ENCODE peak calls at places on chromosomes 12 and 14, in six cellular contexts. One of them, this sample, is unnamed.

GRCh38 chr12:93784339-93785086 is 107.3 kb downstream of the CRADD start:
- DNase-seq in astrocyte: peak
- DNase-seq in dorsolateral prefrontal cortex: no peak
- DNase-seq in fibroblast of pulmonary artery: peak
- DNase-seq in cardiac muscle cell: peak
- DNase-seq in lung: no peak
- DNase-seq in this sample: peak

GRCh38 chr12:19129486-19130223 is at the start of gene PLEKHA5:
- DNase-seq in astrocyte: peak
- DNase-seq in cardiac muscle cell: peak
- DNase-seq in dorsolateral prefrontal cortex: peak
- DNase-seq in lung: peak
- DNase-seq in fibroblast of pulmonary artery: peak
- DNase-seq in this sample: peak

GRCh38 chr12:6323340-6323994 is 13.0 kb downstream of the PLEKHG6 start:
- DNase-seq in dorsolateral prefrontal cortex: no peak
- DNase-seq in lung: peak
- DNase-seq in fibroblast of pulmonary artery: peak
- DNase-seq in cardiac muscle cell: peak
- DNase-seq in astrocyte: peak
- DNase-seq in this sample: peak

GRCh38 chr14:33774866-33775519 is 175.9 kb downstream of the EGLN3 start:
- DNase-seq in cardiac muscle cell: no peak
- DNase-seq in astrocyte: no peak
- DNase-seq in fibroblast of pulmonary artery: no peak
- DNase-seq in dorsolateral prefrontal cortex: no peak
- DNase-seq in lung: no peak
- DNase-seq in this sample: peak

GRCh38 chr12:132495629-132496207 is 5.8 kb downstream of the FBRSL1 start:
- DNase-seq in cardiac muscle cell: no peak
- DNase-seq in astrocyte: no peak
- DNase-seq in dorsolateral prefrontal cortex: no peak
- DNase-seq in fibroblast of pulmonary artery: no peak
- DNase-seq in lung: no peak
- DNase-seq in this sample: no peak

GRCh38 chr12:59736786-59737185 is 141.0 kb downstream of the SLC16A7 start:
- DNase-seq in dorsolateral prefrontal cortex: no peak
- DNase-seq in astrocyte: peak
- DNase-seq in fibroblast of pulmonary artery: peak
- DNase-seq in lung: no peak
- DNase-seq in cardiac muscle cell: peak
- DNase-seq in this sample: peak

GRCh38 chr12:67299526-67299925 is 30.4 kb downstream of the CAND1 start:
- DNase-seq in astrocyte: no peak
- DNase-seq in lung: no peak
- DNase-seq in fibroblast of pulmonary artery: no peak
- DNase-seq in dorsolateral prefrontal cortex: no peak
- DNase-seq in cardiac muscle cell: no peak
- DNase-seq in this sample: no peak

GRCh38 chr14:102189858-102190257 is 50.2 kb downstream of the WDR20 start:
- DNase-seq in cardiac muscle cell: no peak
- DNase-seq in lung: no peak
- DNase-seq in astrocyte: no peak
- DNase-seq in fibroblast of pulmonary artery: no peak
- DNase-seq in dorsolateral prefrontal cortex: no peak
- DNase-seq in this sample: no peak

GRCh38 chr12:52798671-52799497 is 3.0 kb upstream of the KRT3 start:
- DNase-seq in fibroblast of pulmonary artery: no peak
- DNase-seq in lung: peak
- DNase-seq in dorsolateral prefrontal cortex: no peak
- DNase-seq in astrocyte: peak
- DNase-seq in cardiac muscle cell: no peak
- DNase-seq in this sample: peak

GRCh38 chr12:81863406-81863805 is 104.3 kb upstream of the PPFIA2 start:
- DNase-seq in astrocyte: peak
- DNase-seq in dorsolateral prefrontal cortex: no peak
- DNase-seq in cardiac muscle cell: no peak
- DNase-seq in fibroblast of pulmonary artery: no peak
- DNase-seq in lung: no peak
- DNase-seq in this sample: no peak

GRCh38 chr12:113819495-113819894 is 146.6 kb downstream of the RBM19 start:
- DNase-seq in cardiac muscle cell: no peak
- DNase-seq in lung: no peak
- DNase-seq in fibroblast of pulmonary artery: no peak
- DNase-seq in dorsolateral prefrontal cortex: no peak
- DNase-seq in astrocyte: no peak
- DNase-seq in this sample: no peak

GRCh38 chr12:188910-189621 is 24.9 kb downstream of the SLC6A12 start:
- DNase-seq in lung: no peak
- DNase-seq in fibroblast of pulmonary artery: peak
- DNase-seq in dorsolateral prefrontal cortex: peak
- DNase-seq in astrocyte: peak
- DNase-seq in cardiac muscle cell: peak
- DNase-seq in this sample: peak

GRCh38 chr12:54561164-54561563 is 11.8 kb downstream of the PDE1B start:
- DNase-seq in cardiac muscle cell: peak
- DNase-seq in lung: no peak
- DNase-seq in astrocyte: no peak
- DNase-seq in fibroblast of pulmonary artery: no peak
- DNase-seq in dorsolateral prefrontal cortex: no peak
- DNase-seq in this sample: no peak

GRCh38 chr12:6790496-6791150 is 1.3 kb downstream of the CD4 start:
- DNase-seq in lung: no peak
- DNase-seq in cardiac muscle cell: no peak
- DNase-seq in dorsolateral prefrontal cortex: no peak
- DNase-seq in astrocyte: no peak
- DNase-seq in fibroblast of pulmonary artery: no peak
- DNase-seq in this sample: no peak

DNA sequence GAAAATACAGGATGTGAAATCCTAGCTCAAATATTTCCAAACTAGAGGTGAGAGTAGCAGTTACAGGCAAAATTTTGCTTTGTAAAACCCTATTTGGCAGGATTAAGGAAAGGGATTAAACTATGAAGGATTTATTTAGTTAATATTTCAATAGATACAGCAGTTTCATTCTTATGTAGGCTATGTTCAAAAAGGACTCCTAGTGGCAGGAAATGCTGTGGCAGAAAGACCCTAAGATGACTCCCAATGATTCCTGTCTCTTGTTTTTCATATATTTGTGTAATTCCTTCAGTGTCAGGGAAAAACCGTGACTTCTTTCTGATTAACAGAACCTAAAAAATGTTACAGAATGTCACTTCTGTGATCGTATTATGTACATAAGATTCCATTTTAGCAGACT is 299.5 kb upstream of the RPL10L start:
- DNase-seq in lung: no peak
- DNase-seq in astrocyte: no peak
- DNase-seq in dorsolateral prefrontal cortex: no peak
- DNase-seq in cardiac muscle cell: no peak
- DNase-seq in fibroblast of pulmonary artery: no peak
- DNase-seq in this sample: no peak
- TF ChIP-seq CTCF in lung: no peak
- TF ChIP-seq CTCF in astrocyte: no peak
- TF ChIP-seq CTCF in dorsolateral prefrontal cortex: no peak
- TF ChIP-seq CTCF in cardiac muscle cell: no peak
- TF ChIP-seq CTCF in fibroblast of pulmonary artery: no peak
- TF ChIP-seq CTCF in this sample: no peak

GRCh38 chr14:105167303-105168092 is 1.1 kb downstream of the JAG2 start:
- DNase-seq in astrocyte: no peak
- DNase-seq in dorsolateral prefrontal cortex: no peak
- DNase-seq in cardiac muscle cell: no peak
- DNase-seq in fibroblast of pulmonary artery: no peak
- DNase-seq in lung: no peak
- DNase-seq in this sample: no peak
- TF ChIP-seq CTCF in astrocyte: no peak
- TF ChIP-seq CTCF in dorsolateral prefrontal cortex: no peak
- TF ChIP-seq CTCF in cardiac muscle cell: no peak
- TF ChIP-seq CTCF in fibroblast of pulmonary artery: no peak
- TF ChIP-seq CTCF in lung: no peak
- TF ChIP-seq CTCF in this sample: no peak

DNA sequence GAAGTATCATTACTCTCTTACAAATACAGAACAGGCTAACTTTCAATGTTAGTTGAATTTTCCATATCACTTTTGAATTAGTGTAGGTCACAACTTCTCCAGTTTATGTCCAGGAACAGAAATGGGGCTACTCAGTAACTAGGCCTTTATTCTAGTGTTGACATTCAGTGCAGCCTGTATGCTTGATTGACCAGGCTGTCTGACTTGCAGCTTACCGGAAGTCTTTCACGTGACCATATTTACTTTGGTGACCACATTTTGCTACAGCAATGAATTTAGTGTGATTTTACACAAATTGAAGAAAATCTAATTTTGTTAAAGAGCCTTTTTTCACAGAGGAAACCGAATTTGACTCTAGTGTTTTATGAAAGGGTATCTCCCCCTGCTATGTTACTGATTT is 12.4 kb downstream of the MTERF2 start:
- DNase-seq in dorsolateral prefrontal cortex: no peak
- DNase-seq in cardiac muscle cell: no peak
- DNase-seq in lung: no peak
- DNase-seq in astrocyte: no peak
- DNase-seq in fibroblast of pulmonary artery: no peak
- DNase-seq in this sample: no peak
- TF ChIP-seq CTCF in dorsolateral prefrontal cortex: no peak
- TF ChIP-seq CTCF in cardiac muscle cell: no peak
- TF ChIP-seq CTCF in lung: no peak
- TF ChIP-seq CTCF in astrocyte: no peak
- TF ChIP-seq CTCF in fibroblast of pulmonary artery: no peak
- TF ChIP-seq CTCF in this sample: no peak

GRCh38 chr14:77113644-77114043 is 15.6 kb downstream of the CIPC start:
- DNase-seq in fibroblast of pulmonary artery: no peak
- DNase-seq in cardiac muscle cell: no peak
- DNase-seq in lung: no peak
- DNase-seq in astrocyte: no peak
- DNase-seq in dorsolateral prefrontal cortex: no peak
- DNase-seq in this sample: no peak
- TF ChIP-seq CTCF in fibroblast of pulmonary artery: no peak
- TF ChIP-seq CTCF in cardiac muscle cell: no peak
- TF ChIP-seq CTCF in lung: no peak
- TF ChIP-seq CTCF in astrocyte: no peak
- TF ChIP-seq CTCF in dorsolateral prefrontal cortex: no peak
- TF ChIP-seq CTCF in this sample: no peak